ENCODE peak calls at places on chromosomes 4 and X, in five cellular contexts. One of them, this sample, is unnamed.
A peak's percentile ranks its signal among the peaks of the same experiment; 100 is the strongest.

GRCh38 chr4:6474705-6475457 is 2.5 kb upstream of the PPP2R2C start:
- DNase-seq in psoas muscle: no peak
- DNase-seq in stimulated activated CD4-positive, alpha-beta T cell treated with anti-CD3 and anti-CD28 coated beads, Interleukin-2, amount 100 ng/mL, for 48 hours: no peak
- DNase-seq in NCI-H1417: no peak
- DNase-seq in GM18507: no peak
- DNase-seq in this sample: no peak

GRCh38 chr4:46648088-46648744 is 258.3 kb upstream of the GABRA2 start:
- DNase-seq in psoas muscle: no peak
- DNase-seq in stimulated activated CD4-positive, alpha-beta T cell treated with anti-CD3 and anti-CD28 coated beads, Interleukin-2, amount 100 ng/mL, for 48 hours: no peak
- DNase-seq in NCI-H1417: peak; percentile 65
- DNase-seq in GM18507: no peak
- DNase-seq in this sample: no peak

GRCh38 chr4:57085278-57085677 is 24.9 kb downstream of the IGFBP7 start:
- DNase-seq in psoas muscle: no peak
- DNase-seq in stimulated activated CD4-positive, alpha-beta T cell treated with anti-CD3 and anti-CD28 coated beads, Interleukin-2, amount 100 ng/mL, for 48 hours: no peak
- DNase-seq in NCI-H1417: no peak
- DNase-seq in GM18507: no peak
- DNase-seq in this sample: no peak

GRCh38 chr4:108693211-108693610 is 42.8 kb downstream of the OSTC start:
- DNase-seq in psoas muscle: no peak
- DNase-seq in stimulated activated CD4-positive, alpha-beta T cell treated with anti-CD3 and anti-CD28 coated beads, Interleukin-2, amount 100 ng/mL, for 48 hours: no peak
- DNase-seq in NCI-H1417: no peak
- DNase-seq in GM18507: no peak
- DNase-seq in this sample: no peak

GRCh38 chrX:42941671-42942070 is 163.7 kb upstream of the PPP1R2C start:
- DNase-seq in psoas muscle: no peak
- DNase-seq in stimulated activated CD4-positive, alpha-beta T cell treated with anti-CD3 and anti-CD28 coated beads, Interleukin-2, amount 100 ng/mL, for 48 hours: no peak
- DNase-seq in NCI-H1417: no peak
- DNase-seq in GM18507: no peak
- DNase-seq in this sample: no peak

GRCh38 chr4:87469390-87469789 is 47.0 kb downstream of the NUDT9 start:
- DNase-seq in psoas muscle: no peak
- DNase-seq in stimulated activated CD4-positive, alpha-beta T cell treated with anti-CD3 and anti-CD28 coated beads, Interleukin-2, amount 100 ng/mL, for 48 hours: no peak
- DNase-seq in NCI-H1417: no peak
- DNase-seq in GM18507: no peak
- DNase-seq in this sample: no peak

GRCh38 chr4:126603851-126604250 is 1028.9 kb upstream of the INTU start:
- DNase-seq in psoas muscle: no peak
- DNase-seq in stimulated activated CD4-positive, alpha-beta T cell treated with anti-CD3 and anti-CD28 coated beads, Interleukin-2, amount 100 ng/mL, for 48 hours: no peak
- DNase-seq in NCI-H1417: no peak
- DNase-seq in GM18507: no peak
- DNase-seq in this sample: no peak

GRCh38 chr4:145679520-145679919 is 426 bp upstream of the C4orf51 start:
- DNase-seq in psoas muscle: peak; percentile 79
- DNase-seq in stimulated activated CD4-positive, alpha-beta T cell treated with anti-CD3 and anti-CD28 coated beads, Interleukin-2, amount 100 ng/mL, for 48 hours: no peak
- DNase-seq in NCI-H1417: peak; percentile 87
- DNase-seq in GM18507: no peak
- DNase-seq in this sample: no peak

GRCh38 chr4:112109455-112110425 is 35.5 kb upstream of the FAM241A start:
- DNase-seq in psoas muscle: no peak
- DNase-seq in stimulated activated CD4-positive, alpha-beta T cell treated with anti-CD3 and anti-CD28 coated beads, Interleukin-2, amount 100 ng/mL, for 48 hours: no peak
- DNase-seq in NCI-H1417: no peak
- DNase-seq in GM18507: no peak
- DNase-seq in this sample: peak; percentile 84

GRCh38 chr4:102328045-102328444 is 17.2 kb downstream of the SLC39A8 start:
- DNase-seq in psoas muscle: no peak
- DNase-seq in stimulated activated CD4-positive, alpha-beta T cell treated with anti-CD3 and anti-CD28 coated beads, Interleukin-2, amount 100 ng/mL, for 48 hours: no peak
- DNase-seq in NCI-H1417: no peak
- DNase-seq in GM18507: no peak
- DNase-seq in this sample: no peak

GRCh38 chrX:48791063-48791820 is 4.9 kb downstream of the GATA1 start:
- DNase-seq in psoas muscle: no peak
- DNase-seq in stimulated activated CD4-positive, alpha-beta T cell treated with anti-CD3 and anti-CD28 coated beads, Interleukin-2, amount 100 ng/mL, for 48 hours: no peak
- DNase-seq in NCI-H1417: no peak
- DNase-seq in GM18507: no peak
- DNase-seq in this sample: no peak

GRCh38 chr4:82380344-82380743 is 6.6 kb upstream of the HNRNPD start:
- DNase-seq in psoas muscle: peak; percentile 75
- DNase-seq in stimulated activated CD4-positive, alpha-beta T cell treated with anti-CD3 and anti-CD28 coated beads, Interleukin-2, amount 100 ng/mL, for 48 hours: no peak
- DNase-seq in NCI-H1417: no peak
- DNase-seq in GM18507: no peak
- DNase-seq in this sample: no peak

This sample was measured in dermis microvascular lymphatic vessel endothelial cell.